ENCODE peak calls at places on chromosomes 5 and 9, in five cellular contexts. N, A, M, X and Q are unnamed samples.

GRCh38 chr9:35732185-35733108 is at the start of the genes CREB3 and TLN1:
- DNase-seq in M (peak), A (peak), X (peak), N (peak), Q (peak)

GRCh38 chr9:106801816-106802215 is 61.1 kb upstream of the ZNF462 start:
- DNase-seq in A (no peak), N (no peak), M (no peak), X (no peak), Q (no peak)

GRCh38 chr5:128778474-128778873 is 186.8 kb upstream of the SLC27A6 start:
- DNase-seq in M (no peak), A (no peak), N (peak), X (no peak), Q (no peak)

GRCh38 chr5:124061663-124062062 is 549.7 kb downstream of the CSNK1G3 start:
- DNase-seq in N (no peak), M (no peak), A (no peak), X (no peak), Q (no peak)

GRCh38 chr5:111197523-111197922 is 26.7 kb upstream of the CAMK4 start:
- DNase-seq in A (no peak), X (no peak), N (no peak), M (no peak), Q (no peak)

GRCh38 chr9:126057461-126057860 is 269.2 kb upstream of the MVB12B start:
- DNase-seq in N (no peak), M (no peak), X (no peak), A (no peak), Q (no peak)

GRCh38 chr5:58261605-58262004 is 198.3 kb downstream of the PLK2 start:
- DNase-seq in A (no peak), N (no peak), M (no peak), X (no peak), Q (no peak)

GRCh38 chr5:352639-353598 is 31.4 kb downstream of the AHRR start:
- DNase-seq in A (no peak), X (peak), N (no peak), M (no peak), Q (peak)

GRCh38 chr9:37174247-37174646 is 53.9 kb downstream of the ZCCHC7 start:
- DNase-seq in M (peak), N (peak), X (no peak), A (no peak), Q (no peak)

GRCh38 chr5:72151646-72152045 is 44.4 kb downstream of the MAP1B start:
- DNase-seq in A (no peak), X (no peak), N (no peak), M (no peak), Q (no peak)

GRCh38 chr9:90813011-90813410 is 11.4 kb downstream of the SYK start:
- DNase-seq in N (no peak), A (no peak), M (no peak), X (no peak), Q (no peak)

GRCh38 chr5:139272471-139273321 is 20.8 kb upstream of the MATR3 start:
- DNase-seq in A (no peak), X (no peak), M (no peak), N (peak), Q (no peak)

GRCh38 chr9:89815061-89815902 is 210.5 kb downstream of the GADD45G start:
- DNase-seq in A (no peak), N (no peak), M (no peak), X (peak), Q (no peak)

GRCh38 chr9:114224247-114224610 is 68.9 kb downstream of the COL27A1 start:
- DNase-seq in X (no peak), A (no peak), M (no peak), N (peak), Q (no peak)

GRCh38 chr5:171524461-171524860 is 105.0 kb downstream of the FGF18 start:
- DNase-seq in M (no peak), N (no peak), X (no peak), A (no peak), Q (no peak)

GRCh38 chr5:126373621-126374416 is 49.4 kb upstream of the GRAMD2B start:
- DNase-seq in A (no peak), X (no peak), M (no peak), N (peak), Q (no peak)

GRCh38 chr9:1005043-1005667 is 28.7 kb downstream of the DMRT3 start:
- DNase-seq in X (peak), N (peak), M (peak), A (peak), Q (peak)

DNA sequence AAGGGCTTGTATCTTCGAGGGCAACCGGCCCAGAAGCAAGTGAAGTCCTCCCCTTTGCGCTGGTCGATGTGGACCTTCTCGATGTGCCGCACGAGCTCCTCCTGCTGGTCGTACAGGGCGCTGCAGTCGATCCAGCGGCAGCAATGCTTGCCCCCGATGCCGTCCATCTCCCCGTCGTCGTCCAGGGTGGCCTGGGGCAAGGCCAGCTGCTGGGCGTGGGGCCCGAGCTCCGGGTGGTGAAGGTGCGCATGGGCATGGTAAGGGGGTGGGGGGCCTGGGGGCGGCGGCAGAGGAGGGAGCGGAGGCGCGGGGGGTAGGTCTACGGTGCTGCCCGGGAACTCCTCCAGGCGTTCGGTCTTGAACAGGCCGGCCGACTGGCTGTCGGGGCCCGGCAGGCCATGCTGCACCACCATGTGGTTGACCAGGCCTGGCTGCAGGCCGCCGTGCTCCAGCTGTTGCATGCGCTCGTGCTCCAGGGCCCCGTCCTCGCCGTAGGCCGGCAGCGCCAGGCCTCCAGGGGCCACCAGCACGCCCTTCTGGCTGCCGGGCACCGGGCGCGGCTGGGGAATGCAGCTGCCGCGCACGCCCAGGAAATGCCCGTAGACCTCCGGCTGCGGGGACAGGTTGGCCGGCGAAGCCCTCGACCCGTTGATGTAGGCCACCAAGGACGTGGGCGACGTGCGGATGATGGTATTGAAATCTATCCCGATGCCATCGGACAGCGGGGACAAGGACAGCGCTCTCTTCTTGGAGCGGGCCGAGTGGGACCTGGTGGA is 181.8 kb downstream of the GLIS3 start:
- DNase-seq in M (no peak), X (peak), A (peak), N (no peak), Q (peak)
- TF ChIP-seq CTCF in M (peak), X (peak), A (peak), N (peak), Q (peak)

GRCh38 chr9:5571629-5572232 is 57.2 kb upstream of the RIC1 start:
- DNase-seq in M (no peak), N (no peak), X (no peak), A (no peak), Q (no peak)

GRCh38 chr9:5577225-5577624 is 51.7 kb upstream of the RIC1 start:
- DNase-seq in X (no peak), M (no peak), N (no peak), A (no peak), Q (no peak)

GRCh38 chr9:5574097-5574496 is 54.8 kb upstream of the RIC1 start:
- DNase-seq in M (no peak), A (no peak), X (no peak), N (no peak), Q (no peak)

GRCh38 chr9:5578018-5578697 is 50.7 kb upstream of the RIC1 start:
- DNase-seq in X (no peak), M (no peak), N (no peak), A (no peak), Q (no peak)

GRCh38 chr9:5574998-5575397 is 53.9 kb upstream of the RIC1 start:
- DNase-seq in N (no peak), A (no peak), X (no peak), M (no peak), Q (peak)
- TF ChIP-seq CTCF in N (peak), A (no peak), X (no peak), M (no peak), Q (peak)

GRCh38 chr5:97042981-97043380 is 99.4 kb downstream of the LIX1 start:
- DNase-seq in M (no peak), N (no peak), A (no peak), X (no peak), Q (no peak)

GRCh38 chr5:97046270-97046982 is 96.0 kb downstream of the LIX1 start:
- DNase-seq in A (no peak), N (no peak), X (peak), M (no peak), Q (no peak)

GRCh38 chr5:97041239-97041638 is 101.2 kb downstream of the LIX1 start:
- DNase-seq in A (no peak), M (no peak), N (no peak), X (no peak), Q (no peak)

GRCh38 chr5:97043511-97043910 is 98.9 kb downstream of the LIX1 start:
- DNase-seq in A (no peak), N (no peak), X (no peak), M (no peak), Q (no peak)

GRCh38 chr5:97044057-97044456 is 98.4 kb downstream of the LIX1 start:
- DNase-seq in A (peak), N (peak), X (no peak), M (no peak), Q (peak)
- TF ChIP-seq CTCF in A (peak), N (peak), X (no peak), M (peak), Q (peak)

GRCh38 chr9:112885324-112885723 is 5.4 kb downstream of the SLC46A2 start:
- DNase-seq in N (no peak), X (no peak), A (no peak), M (no peak), Q (no peak)

GRCh38 chr9:112890106-112891081 is at the start of gene SLC46A2:
- DNase-seq in A (peak), X (no peak), N (no peak), M (no peak), Q (peak)

GRCh38 chr9:112886351-112886750 is 4.3 kb downstream of the SLC46A2 start:
- DNase-seq in M (no peak), A (no peak), X (no peak), N (no peak), Q (no peak)

GRCh38 chr9:112884721-112885120 is 6.0 kb downstream of the SLC46A2 start:
- DNase-seq in X (no peak), M (no peak), N (no peak), A (no peak), Q (no peak)

GRCh38 chr9:112887377-112887776 is 3.3 kb downstream of the SLC46A2 start:
- DNase-seq in N (no peak), X (no peak), M (no peak), A (peak), Q (peak)
- TF ChIP-seq CTCF in N (peak), X (no peak), M (peak), A (peak), Q (peak)

DNA sequence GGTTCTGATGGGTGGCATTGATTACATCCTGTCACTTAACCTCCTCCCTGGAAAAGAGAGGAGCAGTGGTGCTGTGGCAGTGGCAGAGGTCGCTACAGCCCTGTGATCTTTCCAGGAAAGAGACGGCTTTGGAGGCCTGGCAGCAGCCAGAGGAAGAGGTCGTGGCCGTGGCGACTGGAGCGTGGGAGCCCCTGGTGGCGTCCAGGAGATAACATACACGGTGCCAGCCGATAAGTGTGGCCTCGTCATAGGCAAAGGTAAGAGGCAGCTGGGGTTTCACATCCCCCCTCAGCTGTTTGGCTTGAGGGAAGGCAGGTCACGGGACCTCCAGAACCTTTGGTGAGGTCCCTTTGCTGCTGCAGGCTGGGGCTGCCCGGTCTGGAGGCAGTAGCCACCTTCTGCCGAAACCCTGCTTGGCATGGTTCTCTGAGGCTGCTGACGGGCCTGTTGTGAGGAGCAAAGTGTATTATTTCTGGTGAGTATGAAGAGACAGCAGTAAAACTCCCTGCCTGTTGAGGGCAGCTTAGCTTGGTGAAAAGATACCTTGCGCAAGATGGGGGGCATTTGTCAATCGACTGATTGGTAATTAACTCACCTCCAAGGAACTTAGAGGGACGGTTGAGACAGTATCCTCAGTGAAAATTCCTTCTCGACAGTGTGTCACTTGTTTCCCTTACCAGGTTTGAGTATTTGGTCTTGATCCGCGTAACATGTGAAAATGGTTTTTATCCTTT is 38.0 kb upstream of the PRDM12 start:
- DNase-seq in M (no peak), X (no peak), N (no peak), A (no peak), Q (peak)
- TF ChIP-seq CTCF in M (peak), X (no peak), N (peak), A (no peak), Q (peak)

GRCh38 chr9:111691686-111692329 is 30.4 kb downstream of the GNG10 start:
- DNase-seq in M (peak), N (no peak), X (peak), A (no peak), Q (no peak)
- TF ChIP-seq CTCF in M (peak), N (peak), X (no peak), A (no peak), Q (peak)

GRCh38 chr5:177446184-177447065 is at the start of gene PRR7:
- DNase-seq in N (peak), M (no peak), X (peak), A (peak), Q (peak)
- TF ChIP-seq CTCF in N (peak), M (no peak), X (no peak), A (no peak), Q (no peak)

DNA sequence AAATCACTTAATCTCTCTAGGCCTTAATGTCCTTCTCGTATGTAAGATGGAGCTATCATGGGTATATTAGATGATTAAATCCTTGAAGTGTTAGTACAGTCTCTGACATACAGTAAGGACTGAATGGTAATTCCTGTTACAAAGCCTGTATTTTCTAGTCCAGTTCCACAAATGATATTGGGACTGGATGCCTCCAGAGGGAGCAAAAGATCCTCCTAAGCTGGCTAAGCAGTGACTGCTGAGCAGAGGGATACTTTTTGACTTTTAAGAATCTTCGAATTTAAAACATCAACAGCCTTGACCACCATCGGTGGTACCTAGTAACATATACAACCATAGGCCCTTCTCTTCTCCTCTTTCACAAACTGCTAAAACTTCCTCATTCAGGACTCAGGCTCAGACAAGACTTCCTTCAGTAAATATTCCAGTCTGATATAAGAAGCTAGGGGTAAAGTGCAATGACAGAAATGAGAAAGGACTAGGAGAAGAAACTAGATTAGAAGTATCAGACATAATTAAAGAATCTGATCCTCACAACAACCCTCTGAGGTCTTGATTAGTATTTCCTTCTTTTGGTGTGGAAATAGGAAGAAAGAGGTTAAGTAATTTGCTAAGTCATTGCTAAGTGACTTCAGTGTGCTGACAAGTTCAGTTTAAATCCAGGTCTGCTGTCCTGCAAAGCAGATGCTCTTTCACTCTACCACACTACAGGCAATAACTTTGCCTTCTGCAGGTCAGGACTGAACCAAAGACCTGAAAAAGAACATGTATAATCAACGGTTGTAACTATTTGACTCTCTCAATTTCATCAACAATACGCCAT is 13.9 kb downstream of the PTAR1 start:
- DNase-seq in A (no peak), X (no peak), N (no peak), M (no peak), Q (no peak)
- TF ChIP-seq CTCF in A (no peak), X (no peak), N (peak), M (peak), Q (peak)

DNA sequence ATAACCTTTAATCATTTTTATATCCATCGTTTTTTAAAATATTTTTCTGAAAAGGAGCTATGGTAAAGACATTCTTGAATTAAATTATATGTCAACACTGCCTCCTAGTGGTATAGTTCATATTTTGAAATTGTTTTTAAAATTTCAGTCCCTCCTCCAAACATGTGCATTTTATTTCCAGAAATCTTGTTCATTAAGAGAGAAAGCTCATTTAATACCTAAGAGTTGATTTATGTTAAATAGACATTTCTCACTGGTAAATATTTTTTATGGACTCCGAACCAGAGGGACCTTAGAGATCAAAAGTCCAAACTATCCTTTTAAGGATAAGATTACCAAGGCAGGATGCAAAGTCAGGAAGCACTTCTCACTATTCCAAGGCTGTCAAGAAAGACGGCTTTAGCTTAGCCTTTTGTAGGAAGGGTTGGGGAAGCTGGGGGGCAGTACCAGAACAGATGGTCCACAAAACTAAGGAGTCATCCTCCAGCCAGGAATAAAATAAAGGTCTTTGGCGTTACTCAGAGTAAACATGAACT is 21.6 kb downstream of the BHMT start:
- DNase-seq in N (no peak), M (peak), A (no peak), X (peak), Q (no peak)
- TF ChIP-seq CTCF in N (no peak), M (peak), A (peak), X (peak), Q (peak)

GRCh38 chr5:43389679-43390329 is 22.4 kb downstream of the CCL28 start:
- DNase-seq in N (peak), X (peak), M (peak), A (peak), Q (peak)
- TF ChIP-seq CTCF in N (peak), X (peak), M (peak), A (peak), Q (peak)